ENCODE peak calls at places on chromosomes 3 and 15, in seven cellular contexts. N is T follicular helper cell; V is activated CD4-positive, alpha-beta T cell treated with anti-CD3 and anti-CD28 coated beads for 4 hours; X is non-pigmented ciliary epithelial cell; D is AG08396; E is sciatic nerve; Y is foreskin keratinocyte. K is an unnamed sample.

GRCh38 chr3:197454014-197454413 is 101.8 kb downstream of the BDH1 start:
- DNase-seq in N (no peak), V (no peak), X (no peak), D (no peak), E (peak), Y (no peak), K (no peak)

GRCh38 chr3:85586018-85586417 is 627.2 kb downstream of the CADM2 start:
- DNase-seq in N (no peak), V (no peak), X (no peak), D (no peak), E (no peak), Y (no peak), K (no peak)

GRCh38 chr15:81363261-81363660 is 10.8 kb downstream of the TMC3 start:
- DNase-seq in N (no peak), V (no peak), X (no peak), D (no peak), E (no peak), Y (no peak), K (no peak)

GRCh38 chr3:120126016-120126415 is 31.8 kb upstream of the GSK3B start:
- DNase-seq in N (no peak), V (no peak), X (no peak), D (no peak), E (no peak), Y (no peak), K (no peak)

GRCh38 chr15:33794425-33794824 is 173.9 kb upstream of the CHRM5 start:
- DNase-seq in N (no peak), V (no peak), X (no peak), D (no peak), E (no peak), Y (no peak), K (no peak)

GRCh38 chr3:186930639-186931486 is 537 bp downstream of the ST6GAL1 start:
- DNase-seq in N (peak), V (peak), X (no peak), D (peak), E (peak), Y (peak), K (no peak)

GRCh38 chr3:108477511-108478147 is 32.8 kb downstream of the MYH15 start:
- DNase-seq in N (peak), V (peak), X (no peak), D (peak), E (peak), Y (no peak), K (no peak)

GRCh38 chr3:98013428-98014349 is 21.4 kb downstream of the GABRR3 start:
- DNase-seq in N (no peak), V (no peak), X (no peak), D (peak), E (no peak), Y (peak), K (no peak)

GRCh38 chr3:104887069-104887468 is 479.6 kb upstream of the ALCAM start:
- DNase-seq in N (no peak), V (no peak), X (no peak), D (no peak), E (no peak), Y (peak), K (no peak)

GRCh38 chr3:32422943-32423342 is 31.3 kb downstream of the CMTM7 start:
- DNase-seq in N (no peak), V (no peak), X (no peak), D (no peak), E (no peak), Y (no peak), K (peak)

GRCh38 chr15:100732359-100733055 is 130.1 kb downstream of the ASB7 start:
- DNase-seq in N (no peak), V (no peak), X (no peak), D (no peak), E (no peak), Y (peak), K (no peak)

GRCh38 chr15:94234300-94234699 is 2.9 kb downstream of the MCTP2 start:
- DNase-seq in N (no peak), V (no peak), X (no peak), D (no peak), E (no peak), Y (no peak), K (no peak)

GRCh38 chr3:9784876-9785443 is 7.3 kb downstream of the TADA3 start:
- DNase-seq in N (no peak), V (no peak), X (no peak), D (no peak), E (no peak), Y (no peak), K (no peak)

GRCh38 chr3:101865751-101866509 is 16.6 kb downstream of the NFKBIZ start:
- DNase-seq in N (no peak), V (no peak), X (no peak), D (no peak), E (no peak), Y (no peak), K (no peak)

GRCh38 chr15:41809121-41809520 is 18.8 kb upstream of the JMJD7 start:
- DNase-seq in N (no peak), V (no peak), X (no peak), D (no peak), E (no peak), Y (no peak), K (no peak)

GRCh38 chr3:131619821-131620220 is 117.0 kb upstream of the MRPL3 start:
- DNase-seq in N (no peak), V (no peak), X (no peak), D (no peak), E (no peak), Y (no peak), K (no peak)

GRCh38 chr15:49124371-49124770 is 31.0 kb downstream of the COPS2 start:
- DNase-seq in N (no peak), V (no peak), X (no peak), D (no peak), E (no peak), Y (no peak), K (no peak)

K was measured in esophagus muscularis mucosa.